ENCODE peak calls at places on chromosomes 7 and 10, in four cellular contexts. One of them, this sample, is unnamed.

GRCh38 chr7:27277628-27278027 is 35.0 kb downstream of the EVX1 start:
- DNase-seq in GM12878: no peak
- DNase-seq in HepG2: peak
- DNase-seq in K562: no peak
- DNase-seq in this sample: no peak

GRCh38 chr7:87354749-87355148 is 9.3 kb downstream of the CROT start:
- DNase-seq in HepG2: no peak
- DNase-seq in GM12878: no peak
- DNase-seq in K562: no peak
- DNase-seq in this sample: no peak

GRCh38 chr10:133177380-133178157 is 17.6 kb downstream of the KNDC1 start:
- DNase-seq in HepG2: no peak
- DNase-seq in GM12878: no peak
- DNase-seq in K562: no peak
- DNase-seq in this sample: no peak

GRCh38 chr10:43262902-43263466 is 3.9 kb downstream of the RASGEF1A start:
- DNase-seq in K562: no peak
- DNase-seq in GM12878: no peak
- DNase-seq in HepG2: no peak
- DNase-seq in this sample: peak

GRCh38 chr10:83012866-83013265 is 1126.4 kb upstream of the GHITM start:
- DNase-seq in K562: no peak
- DNase-seq in GM12878: no peak
- DNase-seq in HepG2: no peak
- DNase-seq in this sample: no peak

GRCh38 chr7:45625714-45626440 is 51.7 kb downstream of the ADCY1 start:
- DNase-seq in K562: no peak
- DNase-seq in HepG2: no peak
- DNase-seq in GM12878: no peak
- DNase-seq in this sample: no peak

GRCh38 chr7:105345725-105346124 is 43.0 kb downstream of the SRPK2 start:
- DNase-seq in K562: no peak
- DNase-seq in GM12878: no peak
- DNase-seq in HepG2: no peak
- DNase-seq in this sample: no peak

GRCh38 chr10:12844796-12845524 is 156.6 kb downstream of the CCDC3 start:
- DNase-seq in K562: no peak
- DNase-seq in HepG2: peak
- DNase-seq in GM12878: no peak
- DNase-seq in this sample: no peak

GRCh38 chr7:92717601-92717981 is 118.8 kb downstream of the CDK6 start:
- DNase-seq in HepG2: no peak
- DNase-seq in GM12878: no peak
- DNase-seq in K562: no peak
- DNase-seq in this sample: no peak

GRCh38 chr7:150972094-150972493 is 6.0 kb downstream of the KCNH2 start:
- DNase-seq in K562: no peak
- DNase-seq in HepG2: no peak
- DNase-seq in GM12878: no peak
- DNase-seq in this sample: no peak

GRCh38 chr7:133727476-133728214 is 399.5 kb upstream of the LRGUK start:
- DNase-seq in K562: no peak
- DNase-seq in GM12878: no peak
- DNase-seq in HepG2: no peak
- DNase-seq in this sample: no peak

GRCh38 chr10:49351669-49352068 is 44.2 kb downstream of the DRGX start:
- DNase-seq in GM12878: no peak
- DNase-seq in K562: no peak
- DNase-seq in HepG2: no peak
- DNase-seq in this sample: no peak

GRCh38 chr7:12493407-12493806 is 77.1 kb upstream of the SCIN start:
- DNase-seq in GM12878: no peak
- DNase-seq in HepG2: no peak
- DNase-seq in K562: peak
- DNase-seq in this sample: no peak

GRCh38 chr7:128699196-128699712 is 27.2 kb downstream of the GARIN1A start:
- DNase-seq in K562: no peak
- DNase-seq in GM12878: no peak
- DNase-seq in HepG2: no peak
- DNase-seq in this sample: no peak

GRCh38 chr7:137694405-137694804 is 152.4 kb downstream of the DGKI start:
- DNase-seq in GM12878: peak
- DNase-seq in HepG2: no peak
- DNase-seq in K562: no peak
- DNase-seq in this sample: no peak

GRCh38 chr10:60846173-60846572 is 67.9 kb downstream of the CDK1 start:
- DNase-seq in K562: no peak
- DNase-seq in GM12878: no peak
- DNase-seq in HepG2: peak
- DNase-seq in this sample: no peak

GRCh38 chr7:152054377-152055230 is 29.1 kb downstream of the GALNT11 start:
- DNase-seq in HepG2: peak
- DNase-seq in K562: no peak
- DNase-seq in GM12878: no peak
- DNase-seq in this sample: no peak

GRCh38 chr10:88113232-88113631 is 249.8 kb downstream of the PTEN start:
- DNase-seq in K562: no peak
- DNase-seq in HepG2: no peak
- DNase-seq in GM12878: no peak
- DNase-seq in this sample: no peak

GRCh38 chr7:25596443-25596842 is 368.2 kb upstream of the NPVF start:
- DNase-seq in HepG2: no peak
- DNase-seq in K562: no peak
- DNase-seq in GM12878: no peak
- DNase-seq in this sample: no peak

GRCh38 chr7:95840953-95841950 is 68.9 kb downstream of the DYNC1I1 start:
- DNase-seq in K562: peak
- DNase-seq in GM12878: no peak
- DNase-seq in HepG2: peak
- DNase-seq in this sample: peak

GRCh38 chr7:83541187-83541960 is 107.6 kb downstream of the SEMA3E start:
- DNase-seq in K562: no peak
- DNase-seq in HepG2: no peak
- DNase-seq in GM12878: no peak
- DNase-seq in this sample: no peak

GRCh38 chr10:63084690-63085377 is 48.3 kb upstream of the NRBF2 start:
- DNase-seq in HepG2: no peak
- DNase-seq in GM12878: no peak
- DNase-seq in K562: no peak
- DNase-seq in this sample: no peak

GRCh38 chr7:100211342-100211780 is 8.4 kb upstream of the PVRIG start:
- DNase-seq in K562: no peak
- DNase-seq in GM12878: peak
- DNase-seq in HepG2: no peak
- DNase-seq in this sample: no peak

GRCh38 chr10:103748020-103748419 is 107.4 kb downstream of the SH3PXD2A start:
- DNase-seq in K562: no peak
- DNase-seq in HepG2: no peak
- DNase-seq in GM12878: no peak
- DNase-seq in this sample: no peak

GRCh38 chr7:80078159-80078731 is 56.4 kb upstream of the GNAI1 start:
- DNase-seq in HepG2: no peak
- DNase-seq in K562: no peak
- DNase-seq in GM12878: no peak
- DNase-seq in this sample: no peak

GRCh38 chr10:78761241-78761825 is 307.4 kb upstream of the ZMIZ1 start:
- DNase-seq in K562: no peak
- DNase-seq in HepG2: no peak
- DNase-seq in GM12878: no peak
- DNase-seq in this sample: no peak

GRCh38 chr7:131909151-131909768 is 352.8 kb upstream of the PODXL start:
- DNase-seq in HepG2: no peak
- DNase-seq in GM12878: no peak
- DNase-seq in K562: no peak
- DNase-seq in this sample: no peak

GRCh38 chr7:117621075-117621474 is 141.2 kb downstream of the CFTR start:
- DNase-seq in HepG2: no peak
- DNase-seq in K562: no peak
- DNase-seq in GM12878: no peak
- DNase-seq in this sample: no peak

DNA sequence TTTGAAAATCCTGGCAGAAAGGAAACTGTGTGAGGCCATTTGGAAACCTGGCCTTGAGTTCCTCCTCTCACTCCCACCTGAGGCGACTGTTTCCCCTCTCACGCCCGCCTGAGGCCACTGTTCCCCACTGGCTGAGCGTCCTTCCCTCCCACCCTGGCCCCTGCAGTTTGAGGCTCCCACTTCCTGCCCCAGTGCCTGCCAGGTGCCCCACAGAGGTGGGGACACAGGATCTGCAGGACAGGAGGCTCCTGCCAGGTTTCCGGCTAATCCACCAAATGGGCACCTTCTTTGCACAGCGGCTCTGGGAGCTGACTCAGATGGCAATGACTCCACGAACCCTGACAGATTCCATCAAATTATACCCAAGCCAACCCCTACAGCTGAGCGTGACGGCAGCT is 24.3 kb upstream of the LARP4B start:
- DNase-seq in HepG2: no peak
- DNase-seq in K562: peak
- DNase-seq in GM12878: no peak
- DNase-seq in this sample: no peak
- TF ChIP-seq TARDBP in HepG2: no peak
- TF ChIP-seq TARDBP in K562: no peak
- TF ChIP-seq TARDBP in GM12878: no peak
- TF ChIP-seq TARDBP in this sample: no peak

GRCh38 chr10:52409928-52410327 is 95.8 kb downstream of the DKK1 start:
- DNase-seq in K562: no peak
- DNase-seq in HepG2: no peak
- DNase-seq in GM12878: no peak
- DNase-seq in this sample: no peak
- TF ChIP-seq FOXM1 in K562: no peak
- TF ChIP-seq FOXM1 in HepG2: no peak
- TF ChIP-seq FOXM1 in GM12878: no peak
- TF ChIP-seq FOXM1 in this sample: no peak

GRCh38 chr7:16609842-16610450 is 35.6 kb downstream of the ANKMY2 start:
- DNase-seq in HepG2: peak
- DNase-seq in GM12878: no peak
- DNase-seq in K562: no peak
- DNase-seq in this sample: no peak
- TF ChIP-seq BHLHE40 in HepG2: no peak
- TF ChIP-seq BHLHE40 in GM12878: no peak
- TF ChIP-seq BHLHE40 in K562: no peak
- TF ChIP-seq BHLHE40 in this sample: no peak

GRCh38 chr10:68876246-68876918 is 24.7 kb upstream of the DDX50 start:
- DNase-seq in GM12878: no peak
- DNase-seq in HepG2: peak
- DNase-seq in K562: no peak
- DNase-seq in this sample: no peak
- TF ChIP-seq TARDBP in GM12878: no peak
- TF ChIP-seq TARDBP in HepG2: peak
- TF ChIP-seq TARDBP in K562: no peak
- TF ChIP-seq TARDBP in this sample: no peak

GRCh38 chr10:92419740-92420553 is 129.0 kb downstream of the MARCHF5 start:
- DNase-seq in HepG2: peak
- DNase-seq in K562: no peak
- DNase-seq in GM12878: no peak
- DNase-seq in this sample: no peak
- TF ChIP-seq FOXM1 in HepG2: no peak
- TF ChIP-seq FOXM1 in K562: no peak
- TF ChIP-seq FOXM1 in GM12878: no peak
- TF ChIP-seq FOXM1 in this sample: no peak

GRCh38 chr10:68811367-68812009 is 15.8 kb upstream of the STOX1 start:
- DNase-seq in HepG2: no peak
- DNase-seq in K562: no peak
- DNase-seq in GM12878: no peak
- DNase-seq in this sample: no peak

GRCh38 chr10:68816796-68817412 is 10.4 kb upstream of the STOX1 start:
- DNase-seq in HepG2: no peak
- DNase-seq in K562: no peak
- DNase-seq in GM12878: no peak
- DNase-seq in this sample: no peak

GRCh38 chr10:68812420-68812819 is 14.9 kb upstream of the STOX1 start:
- DNase-seq in HepG2: peak
- DNase-seq in K562: no peak
- DNase-seq in GM12878: no peak
- DNase-seq in this sample: no peak

DNA sequence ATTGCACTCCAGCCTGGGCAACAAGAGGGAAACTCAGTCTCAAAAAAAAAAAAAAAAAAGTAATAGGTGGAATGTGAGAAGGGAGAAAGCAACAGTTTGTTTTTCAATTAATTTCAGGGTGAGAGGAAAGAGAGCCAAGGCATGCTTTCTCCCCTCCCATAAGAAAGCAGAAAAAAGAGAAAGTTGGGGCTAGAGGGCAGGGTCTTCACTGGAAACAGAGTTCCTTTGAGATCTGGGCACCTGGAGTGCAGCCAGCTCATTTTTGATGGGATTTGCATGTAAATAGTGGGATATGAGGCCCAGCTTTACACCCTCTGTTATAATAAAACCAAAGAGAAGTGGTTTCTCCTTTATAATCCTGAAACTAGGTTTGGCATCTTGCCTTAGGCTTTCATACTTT is 13.8 kb upstream of the STOX1 start:
- DNase-seq in K562: no peak
- DNase-seq in GM12878: no peak
- DNase-seq in HepG2: no peak
- DNase-seq in this sample: no peak
- TF ChIP-seq BHLHE40 in K562: no peak
- TF ChIP-seq BHLHE40 in GM12878: no peak
- TF ChIP-seq BHLHE40 in HepG2: no peak
- TF ChIP-seq BHLHE40 in this sample: no peak

GRCh38 chr10:50431791-50432190 is 180.5 kb upstream of the ASAH2 start:
- DNase-seq in K562: no peak
- DNase-seq in GM12878: peak
- DNase-seq in HepG2: no peak
- DNase-seq in this sample: no peak
- TF ChIP-seq TARDBP in K562: no peak
- TF ChIP-seq TARDBP in GM12878: no peak
- TF ChIP-seq TARDBP in HepG2: no peak
- TF ChIP-seq TARDBP in this sample: no peak

DNA sequence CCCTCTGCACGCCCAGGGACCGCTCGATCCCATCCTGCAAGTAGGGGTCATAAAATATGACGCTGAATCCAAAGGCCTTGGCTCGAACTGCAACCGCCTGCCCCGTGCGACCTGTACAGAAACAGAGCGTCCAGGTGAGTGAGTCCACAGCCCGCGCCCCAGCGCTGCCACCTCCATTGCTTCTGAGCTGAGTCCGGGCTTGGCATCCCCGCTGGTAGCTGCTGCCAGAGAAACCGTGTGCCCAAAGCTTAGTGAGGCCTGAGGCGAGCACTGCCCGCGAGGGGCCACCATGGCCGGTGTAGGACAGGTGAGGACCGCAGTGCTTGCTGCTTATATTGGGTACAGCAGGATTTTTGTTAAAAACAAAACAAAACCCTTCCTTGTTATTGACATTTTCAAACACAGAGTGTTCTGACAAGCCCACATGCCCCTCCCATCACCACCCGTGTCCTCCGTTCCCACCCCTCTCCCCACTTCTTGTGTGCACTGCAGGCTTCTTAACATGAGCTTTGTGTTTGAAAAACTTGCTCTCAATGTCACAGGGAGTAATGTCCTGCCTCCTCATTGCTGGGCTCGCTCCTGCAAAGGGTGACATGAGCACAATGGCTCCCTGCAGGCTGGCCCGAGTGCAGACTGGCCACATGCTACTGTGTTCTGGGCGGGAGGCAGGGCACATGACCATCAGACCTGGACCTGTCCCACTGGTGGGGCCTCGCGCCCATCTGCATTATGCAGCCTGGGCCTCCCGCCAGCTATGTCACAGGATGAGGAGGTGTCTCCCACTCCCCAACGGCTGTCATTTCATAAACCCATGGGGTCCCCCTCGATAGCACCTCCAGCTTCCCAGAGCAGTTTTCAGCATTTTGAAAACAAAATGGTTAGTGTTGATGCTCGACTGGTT is 52.9 kb downstream of the ZRANB1 start:
- DNase-seq in HepG2: no peak
- DNase-seq in GM12878: no peak
- DNase-seq in K562: no peak
- DNase-seq in this sample: no peak
- TF ChIP-seq FOXM1 in HepG2: no peak
- TF ChIP-seq FOXM1 in GM12878: no peak
- TF ChIP-seq FOXM1 in K562: no peak
- TF ChIP-seq FOXM1 in this sample: no peak

This sample was measured in HEK293T.